ENCODE peak calls at places on chromosome 6, in six cellular contexts. F is cardiac muscle cell; V is stimulated activated CD8-positive, alpha-beta memory T cell treated with anti-CD3 and anti-CD28 coated beads, Interleukin-7, amount 100 ng/mL, for 4 hours; U is HEK293T; C is AG09319; W is NCI-H2081. I is an unnamed sample.

GRCh38 chr6:42320762-42321161 is 103.1 kb upstream of the MRPS10 start:
- DNase-seq in W (no peak), F (peak), V (no peak), U (no peak), C (no peak), I (no peak)

GRCh38 chr6:41252401-41252800 is 24.3 kb downstream of the TREML4 start:
- DNase-seq in W (no peak), U (no peak), C (no peak), F (no peak), V (no peak), I (no peak)

GRCh38 chr6:154984146-154984545 is 11.0 kb upstream of the TIAM2 start:
- DNase-seq in C (no peak), V (no peak), U (no peak), W (no peak), F (no peak), I (no peak)

GRCh38 chr6:165345700-165346099 is 36.3 kb upstream of the C6orf118 start:
- DNase-seq in C (no peak), W (no peak), V (no peak), F (no peak), U (no peak), I (no peak)

GRCh38 chr6:138292482-138292881 is 74.2 kb upstream of the PBOV1 start:
- DNase-seq in F (no peak), W (no peak), V (no peak), U (no peak), C (no peak), I (no peak)

GRCh38 chr6:14550817-14551216 is 433.2 kb downstream of the CD83 start:
- DNase-seq in F (peak), U (no peak), V (no peak), W (no peak), C (no peak), I (no peak)

GRCh38 chr6:142716097-142716496 is 228.9 kb downstream of the HIVEP2 start:
- DNase-seq in W (no peak), F (no peak), U (no peak), C (no peak), V (no peak), I (no peak)

GRCh38 chr6:104940881-104941693 is 15.8 kb upstream of the LIN28B start:
- DNase-seq in U (peak), F (peak), C (peak), V (no peak), W (peak), I (peak)

GRCh38 chr6:90088009-90088408 is 193.7 kb downstream of the GJA10 start:
- DNase-seq in C (no peak), F (peak), U (no peak), V (no peak), W (no peak), I (no peak)

GRCh38 chr6:111614833-111615582 is 9.3 kb upstream of the TRAF3IP2 start:
- DNase-seq in C (no peak), W (no peak), F (no peak), U (peak), V (no peak), I (no peak)

GRCh38 chr6:44010411-44011349 is 116.6 kb downstream of the MRPL14 start:
- DNase-seq in U (no peak), V (no peak), F (peak), W (peak), C (peak), I (peak)

GRCh38 chr6:159594750-159595117 is 98.3 kb downstream of the SOD2 start:
- DNase-seq in F (peak), V (no peak), W (no peak), U (no peak), C (no peak), I (no peak)

GRCh38 chr6:53466257-53466656 is 78.6 kb downstream of the GCLC start:
- DNase-seq in F (peak), U (no peak), W (no peak), C (no peak), V (no peak), I (no peak)

GRCh38 chr6:149114167-149114566 is 203.3 kb upstream of the TAB2 start:
- DNase-seq in V (no peak), F (peak), U (no peak), W (no peak), C (no peak), I (no peak)

GRCh38 chr6:44025226-44025625 is 102.0 kb downstream of the MRPL14 start:
- DNase-seq in U (no peak), F (no peak), C (no peak), W (no peak), V (no peak), I (no peak)

GRCh38 chr6:119444642-119445557 is 95.3 kb upstream of the MAN1A1 start:
- DNase-seq in W (no peak), U (no peak), F (no peak), C (no peak), V (no peak), I (no peak)

GRCh38 chr6:22147983-22148797 is 148.6 kb downstream of the PRL start:
- DNase-seq in V (no peak), U (peak), C (peak), W (peak), F (peak), I (peak)

GRCh38 chr6:110033749-110034636 is 55.9 kb downstream of the GPR6 start:
- DNase-seq in V (no peak), F (no peak), U (no peak), W (no peak), C (no peak), I (no peak)

GRCh38 chr6:158500016-158500735 is 59.7 kb upstream of the TMEM181 start:
- DNase-seq in V (no peak), W (no peak), C (no peak), F (no peak), U (no peak), I (no peak)

GRCh38 chr6:34135541-34135940 is 10.3 kb downstream of the GRM4 start:
- DNase-seq in U (no peak), V (no peak), C (no peak), F (no peak), W (no peak), I (no peak)

GRCh38 chr6:159996087-159996622 is 27.3 kb downstream of the IGF2R start:
- DNase-seq in U (no peak), W (no peak), V (no peak), F (no peak), C (no peak), I (no peak)

GRCh38 chr6:126685182-126685581 is 345.3 kb downstream of the CENPW start:
- DNase-seq in U (no peak), F (no peak), V (no peak), C (no peak), W (no peak), I (no peak)

GRCh38 chr6:1917628-1918371 is 308.1 kb downstream of the FOXC1 start:
- DNase-seq in W (no peak), F (peak), V (peak), U (no peak), C (no peak), I (peak)

GRCh38 chr6:119350202-119351004 is 842 bp upstream of the MAN1A1 start:
- DNase-seq in V (peak), W (no peak), C (peak), U (peak), F (peak), I (peak)

GRCh38 chr6:163743796-163744195 is 329.3 kb downstream of the QKI start:
- DNase-seq in F (no peak), U (no peak), W (no peak), V (no peak), C (no peak), I (no peak)

GRCh38 chr6:9126845-9127560 is 691.7 kb upstream of the SLC35B3 start:
- DNase-seq in C (no peak), F (peak), W (no peak), V (no peak), U (no peak), I (no peak)

GRCh38 chr6:87393026-87393622 is 14.6 kb upstream of the CFAP206 start:
- DNase-seq in W (peak), F (peak), C (peak), V (no peak), U (peak), I (peak)

GRCh38 chr6:30885999-30886896 is 1.9 kb downstream of the DDR1 start:
- DNase-seq in F (peak), U (no peak), W (peak), C (no peak), V (no peak), I (peak)

GRCh38 chr6:131694832-131695426 is 6.3 kb downstream of the OR2A4 start:
- DNase-seq in W (peak), U (peak), V (no peak), F (peak), C (peak), I (peak)

GRCh38 chr6:154127638-154128037 is 88.6 kb downstream of the OPRM1 start:
- DNase-seq in V (no peak), C (no peak), U (no peak), F (no peak), W (peak), I (no peak)

GRCh38 chr6:145963216-145964068 is 716 bp downstream of the SHPRH start:
- DNase-seq in U (peak), C (no peak), V (peak), W (peak), F (peak), I (peak)

GRCh38 chr6:129849456-129849855 is 11.7 kb downstream of the TMEM244 start:
- DNase-seq in V (no peak), W (peak), C (no peak), F (peak), U (no peak), I (no peak)

GRCh38 chr6:38985839-38986238 is 62.7 kb upstream of the GLP1R start:
- DNase-seq in U (no peak), C (no peak), V (no peak), W (no peak), F (no peak), I (no peak)

I was measured in activated CD8-positive, alpha-beta T cell treated with anti-CD3 and anti-CD28 coated beads for 36 hours.